ENCODE peak calls at places on chromosomes 6 and 20, in nine cellular contexts. I is GM12865; J is right lobe of liver; E is NCI-H460; X is NCI-H1105; Q is C1 segment of cervical spinal cord; R is Right ventricle myocardium superior; G is Kasumi-1; C is stimulated activated CD4-positive, alpha-beta T cell treated with anti-CD3 and anti-CD28 coated beads, Interleukin-2, amount 100 ng/mL, for 4 hours. P is an unnamed sample.

GRCh38 chr6:112571486-112571885 is 224.4 kb downstream of the RFPL4B start:
- DNase-seq in I (no peak), J (no peak), E (no peak), X (peak), Q (no peak), R (peak), G (no peak), C (no peak), P (no peak)

GRCh38 chr6:44202972-44203750 is 13.6 kb upstream of the MYMX start:
- DNase-seq in I (no peak), J (no peak), E (no peak), X (no peak), Q (no peak), R (no peak), G (no peak), C (no peak), P (no peak)

GRCh38 chr6:87241304-87241703 is 81.1 kb upstream of the SMIM8 start:
- DNase-seq in I (no peak), J (no peak), E (no peak), X (no peak), Q (no peak), R (no peak), G (no peak), C (no peak), P (no peak)

GRCh38 chr6:2979819-2980464 is 8.6 kb upstream of the SERPINB6 start:
- DNase-seq in I (no peak), J (no peak), E (no peak), X (no peak), Q (no peak), R (no peak), G (no peak), C (no peak), P (no peak)

GRCh38 chr6:137237413-137238170 is 18.4 kb upstream of the IFNGR1 start:
- DNase-seq in I (no peak), J (no peak), E (no peak), X (no peak), Q (no peak), R (no peak), G (no peak), C (no peak), P (no peak)

GRCh38 chr6:28981391-28981832 is 23.7 kb downstream of the ZNF311 start:
- DNase-seq in I (peak), J (peak), E (peak), X (peak), Q (peak), R (peak), G (peak), C (peak), P (no peak)

GRCh38 chr20:7695622-7696021 is 244.6 kb downstream of the HAO1 start:
- DNase-seq in I (no peak), J (no peak), E (no peak), X (no peak), Q (no peak), R (no peak), G (no peak), C (no peak), P (no peak)

GRCh38 chr20:47141350-47141921 is 215.1 kb downstream of the ZMYND8 start:
- DNase-seq in I (no peak), J (no peak), E (no peak), X (no peak), Q (no peak), R (no peak), G (no peak), C (no peak), P (no peak)

GRCh38 chr6:10194816-10195639 is 219.8 kb downstream of the TFAP2A start:
- DNase-seq in I (no peak), J (no peak), E (no peak), X (peak), Q (no peak), R (no peak), G (no peak), C (no peak), P (no peak)

P was measured in thoracic aorta.